ENCODE peak calls at places on chromosomes 7 and 10, in five cellular contexts. A is iPS DF 19.7; C is activated CD8-positive, alpha-beta memory T cell treated with anti-CD3 and anti-CD28 coated beads, Interleukin-2, amount 50 U/mL, for 48 hours; H is T-helper 1 cell; B is fibroblast of mammary gland. I is an unnamed sample.

GRCh38 chr7:80319461-80319860 is 184.8 kb downstream of the GNAI1 start:
- DNase-seq in A (no peak), C (no peak), B (no peak), H (no peak), I (no peak)

GRCh38 chr7:7554647-7555575 is 11.8 kb upstream of the MIOS start:
- DNase-seq in B (no peak), C (no peak), H (no peak), A (no peak), I (no peak)

GRCh38 chr10:4865945-4866661 is 40.1 kb downstream of the AKR1E2 start:
- DNase-seq in B (peak), A (no peak), H (no peak), C (no peak), I (no peak)

GRCh38 chr10:48251152-48251524 is 23.4 kb downstream of the FRMPD2 start:
- DNase-seq in B (no peak), C (no peak), H (no peak), A (no peak), I (no peak)

GRCh38 chr10:52979295-52980025 is 206.9 kb upstream of the MBL2 start:
- DNase-seq in A (no peak), H (no peak), B (no peak), C (no peak), I (no peak)

GRCh38 chr10:132236881-132237280 is 50.1 kb downstream of the DPYSL4 start:
- DNase-seq in H (no peak), B (no peak), A (no peak), C (no peak), I (no peak)

GRCh38 chr7:73707045-73707631 is 12.3 kb downstream of the STX1A start:
- DNase-seq in C (no peak), H (peak), B (no peak), A (no peak), I (peak)

GRCh38 chr7:71237945-71238344 is 106.0 kb downstream of the GALNT17 start:
- DNase-seq in B (no peak), A (peak), C (no peak), H (no peak), I (no peak)

GRCh38 chr10:124740374-124741280 is 3.6 kb downstream of the FAM53B start:
- DNase-seq in B (peak), C (no peak), A (no peak), H (no peak), I (no peak)

I was measured in H1.